ENCODE peak calls at places on chromosomes 12 and 14, in six cellular contexts. W, X, S, H, U and P are unnamed samples.

GRCh38 chr12:122323311-122324019 is 57.2 kb upstream of the VPS33A start:
- DNase-seq in S (no peak), X (peak), H (no peak), W (no peak), U (no peak), P (no peak)

GRCh38 chr12:753401-754237 is 1.2 kb downstream of the WNK1 start:
- DNase-seq in X (no peak), H (no peak), S (no peak), U (peak), W (peak), P (peak)

GRCh38 chr12:64054156-64054555 is 167.9 kb downstream of the KICS2 start:
- DNase-seq in S (no peak), X (no peak), H (no peak), W (no peak), U (no peak), P (no peak)

GRCh38 chr14:105283899-105284298 is 16.9 kb downstream of the BRF1 start:
- DNase-seq in W (no peak), H (no peak), X (no peak), S (no peak), U (no peak), P (no peak)

GRCh38 chr14:57851354-57851753 is 14.5 kb downstream of the SLC35F4 start:
- DNase-seq in X (no peak), S (no peak), H (no peak), W (no peak), U (no peak), P (no peak)

GRCh38 chr12:64731683-64732082 is 27.5 kb downstream of the GNS start:
- DNase-seq in H (no peak), S (no peak), X (no peak), U (no peak), W (no peak), P (no peak)

GRCh38 chr14:69263364-69263763 is 3.4 kb downstream of the GALNT16 start:
- DNase-seq in H (no peak), U (no peak), S (peak), X (no peak), W (no peak), P (no peak)

GRCh38 chr12:49476091-49476490 is 62.7 kb upstream of the KCNH3 start:
- DNase-seq in S (no peak), X (no peak), H (no peak), W (no peak), U (no peak), P (no peak)

GRCh38 chr14:100317897-100318808 is 5.0 kb upstream of the SLC25A47 start:
- DNase-seq in X (no peak), S (peak), H (no peak), U (peak), W (peak), P (peak)

GRCh38 chr12:113154351-113154973 is 4.9 kb downstream of the CFAP73 start:
- DNase-seq in H (no peak), S (no peak), W (peak), X (no peak), U (peak), P (no peak)

GRCh38 chr12:111413442-111414086 is 7.8 kb downstream of the SH2B3 start:
- DNase-seq in H (no peak), X (no peak), S (no peak), W (no peak), U (no peak), P (no peak)

GRCh38 chr12:51217133-51217967 is 512 bp downstream of the POU6F1 start:
- DNase-seq in S (no peak), W (peak), X (no peak), U (peak), H (no peak), P (peak)

GRCh38 chr14:102760485-102761193 is 16.6 kb upstream of the TRAF3 start:
- DNase-seq in W (no peak), X (no peak), H (no peak), U (no peak), S (no peak), P (no peak)

GRCh38 chr12:93686572-93687365 is 9.6 kb downstream of the CRADD start:
- DNase-seq in S (no peak), H (no peak), U (no peak), W (no peak), X (no peak), P (no peak)

GRCh38 chr12:5201554-5202243 is 158.0 kb downstream of the KCNA5 start:
- DNase-seq in U (no peak), X (no peak), S (no peak), H (no peak), W (no peak), P (no peak)

GRCh38 chr12:59624732-59625455 is 29.1 kb downstream of the SLC16A7 start:
- DNase-seq in S (no peak), X (no peak), H (no peak), U (no peak), W (no peak), P (no peak)

GRCh38 chr12:54036620-54037359 is 3.9 kb downstream of the HOXC5 start:
- DNase-seq in H (peak), S (no peak), U (no peak), W (no peak), X (no peak), P (no peak)

GRCh38 chr14:100145682-100146464 is 13.6 kb downstream of the DEGS2 start:
- DNase-seq in S (no peak), W (no peak), H (no peak), U (no peak), X (no peak), P (no peak)

GRCh38 chr14:34538871-34539406 is 562 bp downstream of the EAPP start:
- DNase-seq in U (no peak), H (no peak), X (no peak), S (no peak), W (no peak), P (no peak)

GRCh38 chr14:58109761-58110160 is 42.3 kb downstream of the ARMH4 start:
- DNase-seq in X (no peak), U (no peak), S (no peak), H (no peak), W (no peak), P (no peak)

GRCh38 chr12:55676707-55677106 is 31.0 kb downstream of the ITGA7 start:
- DNase-seq in W (no peak), X (no peak), S (no peak), H (no peak), U (no peak), P (no peak)

GRCh38 chr14:44505588-44505987 is 1.5 kb downstream of the FSCB start:
- DNase-seq in W (no peak), X (no peak), U (no peak), H (no peak), S (no peak), P (no peak)

GRCh38 chr12:27260746-27261145 is 16.7 kb downstream of the STK38L start:
- DNase-seq in W (no peak), U (no peak), X (no peak), S (no peak), H (no peak), P (no peak)

GRCh38 chr12:90124914-90125313 is 416.3 kb upstream of the ATP2B1 start:
- DNase-seq in S (no peak), U (no peak), X (no peak), H (no peak), W (peak), P (no peak)

GRCh38 chr12:27333311-27334009 is 824 bp downstream of the BMAL2 start:
- DNase-seq in U (peak), X (no peak), W (peak), H (peak), S (no peak), P (peak)

GRCh38 chr12:51048601-51049369 is 658 bp downstream of the LETMD1 start:
- DNase-seq in S (no peak), X (no peak), U (no peak), H (no peak), W (peak), P (no peak)

GRCh38 chr14:94066089-94066676 is 14.8 kb downstream of the DDX24 start:
- DNase-seq in S (no peak), H (no peak), X (no peak), U (no peak), W (no peak), P (no peak)

GRCh38 chr14:72815459-72815858 is 78.4 kb downstream of the DPF3 start:
- DNase-seq in W (no peak), X (no peak), U (no peak), S (no peak), H (no peak), P (no peak)
- TF ChIP-seq CTCF in W (no peak), X (no peak), U (no peak), S (no peak), H (no peak), P (no peak)

GRCh38 chr12:126163984-126164383 is 1098.7 kb downstream of the AACS start:
- DNase-seq in U (no peak), X (no peak), S (no peak), H (no peak), W (no peak), P (no peak)
- TF ChIP-seq CTCF in U (no peak), X (no peak), S (no peak), H (no peak), W (no peak), P (no peak)

GRCh38 chr14:79502101-79502750 is 709.1 kb downstream of the DIO2 start:
- DNase-seq in X (no peak), U (no peak), W (no peak), H (no peak), S (no peak), P (no peak)
- TF ChIP-seq CTCF in X (no peak), U (no peak), W (no peak), H (peak), S (no peak), P (no peak)

GRCh38 chr14:49865431-49865859 is 12.9 kb upstream of the NEMF start:
- DNase-seq in W (peak), H (no peak), U (peak), S (no peak), X (no peak), P (peak)

GRCh38 chr14:49870908-49871307 is 18.3 kb upstream of the NEMF start:
- DNase-seq in U (no peak), X (no peak), S (no peak), W (no peak), H (no peak), P (no peak)

GRCh38 chr14:49863483-49864262 is 11.1 kb upstream of the NEMF start:
- DNase-seq in X (no peak), S (no peak), W (no peak), U (peak), H (no peak), P (no peak)

GRCh38 chr14:49868720-49869114 is 16.1 kb upstream of the NEMF start:
- DNase-seq in X (no peak), W (no peak), S (no peak), U (no peak), H (no peak), P (no peak)

GRCh38 chr14:49867831-49868719 is 15.5 kb upstream of the NEMF start:
- DNase-seq in H (peak), X (peak), W (peak), S (peak), U (peak), P (peak)
- TF ChIP-seq CTCF in H (no peak), X (no peak), W (no peak), S (no peak), U (no peak), P (no peak)

GRCh38 chr14:71754422-71755095 is 177.7 kb upstream of the RGS6 start:
- DNase-seq in X (peak), U (no peak), H (no peak), S (no peak), W (no peak), P (no peak)

GRCh38 chr14:71752111-71752738 is 180.0 kb upstream of the RGS6 start:
- DNase-seq in S (no peak), U (no peak), H (no peak), X (peak), W (no peak), P (no peak)

GRCh38 chr14:71751264-71751663 is 181.0 kb upstream of the RGS6 start:
- DNase-seq in H (no peak), X (peak), U (no peak), S (no peak), W (no peak), P (no peak)

GRCh38 chr14:71753976-71754375 is 178.3 kb upstream of the RGS6 start:
- DNase-seq in S (no peak), H (no peak), W (no peak), X (peak), U (no peak), P (no peak)

DNA sequence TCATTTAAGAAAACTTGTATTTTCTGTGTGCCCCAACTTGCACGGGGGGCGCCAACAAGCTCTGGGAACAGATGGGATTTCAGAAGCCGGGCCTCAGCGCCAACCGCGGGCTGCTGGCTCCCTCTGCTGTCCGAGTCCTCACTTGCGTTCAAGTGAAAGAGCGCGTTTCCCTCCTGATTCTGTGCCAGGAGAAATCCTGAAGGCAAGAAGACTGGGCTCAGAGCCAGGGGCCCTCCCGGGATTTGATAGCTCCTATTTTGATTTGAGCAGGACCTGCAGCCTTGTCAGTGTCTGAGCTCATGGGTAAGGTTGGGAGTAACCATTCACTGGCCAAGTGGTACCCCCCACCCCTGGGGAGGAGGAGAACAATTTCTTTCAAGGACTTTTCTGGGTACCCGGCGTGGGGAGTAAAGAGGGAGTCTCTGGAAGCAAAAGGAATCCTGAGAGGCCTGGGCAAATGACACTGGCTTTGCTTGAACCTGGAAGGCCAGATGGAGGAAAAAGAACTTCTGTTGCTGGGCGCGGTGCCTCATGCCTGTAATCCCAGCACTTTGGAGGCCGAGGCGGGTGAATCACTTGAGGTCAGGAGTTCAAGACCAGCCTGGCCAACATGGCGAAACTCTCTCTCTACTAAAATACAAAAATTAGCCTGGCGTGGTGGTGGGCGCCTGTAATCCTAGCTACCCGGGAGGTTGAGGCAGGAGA is 179.0 kb upstream of the RGS6 start:
- DNase-seq in W (peak), H (peak), U (peak), S (peak), X (peak), P (peak)
- TF ChIP-seq CTCF in W (peak), H (peak), U (peak), S (peak), X (peak), P (peak)

GRCh38 chr12:9319044-9319841 is 111.0 kb upstream of the PZP start:
- DNase-seq in U (no peak), X (no peak), W (no peak), H (no peak), S (no peak), P (no peak)
- TF ChIP-seq CTCF in U (no peak), X (no peak), W (peak), H (no peak), S (no peak), P (no peak)

GRCh38 chr12:10705655-10706054 is 17.5 kb downstream of the YBX3 start:
- DNase-seq in S (no peak), U (no peak), X (no peak), W (no peak), H (no peak), P (no peak)

GRCh38 chr12:10709808-10710207 is 13.3 kb downstream of the YBX3 start:
- DNase-seq in H (no peak), W (no peak), X (no peak), U (no peak), S (no peak), P (no peak)

GRCh38 chr12:10708862-10709261 is 14.3 kb downstream of the YBX3 start:
- DNase-seq in W (no peak), X (no peak), U (no peak), S (no peak), H (no peak), P (no peak)
- TF ChIP-seq CTCF in W (no peak), X (no peak), U (no peak), S (no peak), H (no peak), P (no peak)

DNA sequence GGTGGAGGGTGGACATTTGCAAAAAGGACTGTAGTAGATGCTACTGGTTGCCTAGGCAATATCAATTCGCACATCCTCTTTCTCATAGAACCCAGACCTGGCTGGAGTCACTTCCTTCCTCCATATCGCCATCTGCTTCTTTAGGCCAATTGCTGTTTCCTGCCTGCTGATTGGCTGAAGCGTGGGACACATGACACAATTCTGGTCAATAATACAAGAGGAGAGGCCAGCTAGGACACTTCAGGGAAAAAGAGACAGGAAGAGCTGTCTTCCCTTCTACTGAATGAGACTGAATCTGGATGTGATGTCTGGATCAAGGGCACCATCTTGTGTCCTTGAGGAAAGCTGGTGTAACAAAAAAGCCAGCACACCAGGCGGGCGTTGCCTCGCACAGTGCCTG is 53.8 kb downstream of the TRPV4 start:
- DNase-seq in U (no peak), W (no peak), H (no peak), S (no peak), X (no peak), P (no peak)
- TF ChIP-seq CTCF in U (peak), W (no peak), H (peak), S (no peak), X (no peak), P (no peak)

GRCh38 chr12:15589328-15590032 is 199.7 kb downstream of the EPS8 start:
- DNase-seq in X (no peak), S (no peak), W (no peak), U (no peak), H (no peak), P (no peak)

GRCh38 chr12:15596174-15596573 is 193.0 kb downstream of the EPS8 start:
- DNase-seq in S (no peak), W (no peak), X (no peak), U (no peak), H (no peak), P (no peak)

GRCh38 chr12:15590180-15590826 is 198.9 kb downstream of the EPS8 start:
- DNase-seq in S (no peak), H (no peak), X (no peak), W (peak), U (peak), P (no peak)

GRCh38 chr12:15591811-15592210 is 197.4 kb downstream of the EPS8 start:
- DNase-seq in S (no peak), H (no peak), U (no peak), X (no peak), W (no peak), P (no peak)

DNA sequence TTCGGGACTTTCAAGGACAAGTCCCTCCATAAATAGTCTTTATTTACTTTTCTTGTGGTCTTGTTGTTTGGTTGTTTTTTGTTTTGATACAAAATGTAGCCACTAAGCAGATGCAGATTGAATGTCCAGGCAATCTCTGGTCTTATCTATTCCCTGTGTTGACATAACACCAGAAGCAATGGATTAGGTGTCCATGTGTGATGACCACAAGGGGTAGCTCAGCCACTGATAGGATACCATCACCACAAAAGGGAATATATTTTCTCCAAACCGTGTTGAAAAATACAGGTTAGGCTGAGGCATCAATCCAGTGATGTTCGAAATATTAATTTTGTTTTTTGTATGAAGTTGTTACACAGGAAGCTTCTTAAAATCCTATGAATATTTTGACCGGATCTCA is 196.3 kb downstream of the EPS8 start:
- DNase-seq in H (no peak), S (no peak), X (no peak), U (no peak), W (no peak), P (no peak)
- TF ChIP-seq CTCF in H (no peak), S (peak), X (peak), U (no peak), W (no peak), P (no peak)